ENCODE peak calls at places on chromosomes 12 and 14, in five cellular contexts. One of them, this sample, is unnamed. For H3K4me1, the result is how much of the 10 kb centered on the place peaks cover.

GRCh38 chr12:47280543-47281330 is 201.0 kb upstream of the AMIGO2 start:
- DNase-seq in transverse colon: no peak
- DNase-seq in ovary: no peak
- DNase-seq in heart left ventricle: no peak
- DNase-seq in IMR-90: no peak
- DNase-seq in this sample: no peak

GRCh38 chr12:66290716-66291200 is 11.5 kb upstream of the HELB start:
- DNase-seq in IMR-90: no peak
- DNase-seq in transverse colon: no peak
- DNase-seq in heart left ventricle: no peak
- DNase-seq in ovary: no peak
- DNase-seq in this sample: no peak

GRCh38 chr12:54004841-54005530 is 3.8 kb upstream of the HOXC8 start:
- DNase-seq in heart left ventricle: no peak
- DNase-seq in ovary: no peak
- DNase-seq in transverse colon: no peak
- DNase-seq in IMR-90: no peak
- DNase-seq in this sample: no peak

GRCh38 chr12:53174881-53175491 is 5.5 kb upstream of the ZNF740 start:
- DNase-seq in heart left ventricle: no peak
- DNase-seq in transverse colon: no peak
- DNase-seq in IMR-90: peak
- DNase-seq in ovary: no peak
- DNase-seq in this sample: peak

GRCh38 chr14:93008381-93008780 is 85.4 kb downstream of the CHGA start:
- DNase-seq in transverse colon: no peak
- DNase-seq in ovary: no peak
- DNase-seq in heart left ventricle: no peak
- DNase-seq in IMR-90: peak
- DNase-seq in this sample: no peak

GRCh38 chr12:132053338-132054330 is 90.5 kb downstream of the DDX51 start:
- DNase-seq in ovary: no peak
- DNase-seq in IMR-90: no peak
- DNase-seq in heart left ventricle: no peak
- DNase-seq in transverse colon: no peak
- DNase-seq in this sample: no peak

GRCh38 chr14:105797546-105797945 is 271.2 kb downstream of the TMEM121 start:
- DNase-seq in IMR-90: no peak
- DNase-seq in ovary: no peak
- DNase-seq in heart left ventricle: no peak
- DNase-seq in transverse colon: no peak
- DNase-seq in this sample: no peak

GRCh38 chr12:63276537-63277365 is 125.8 kb upstream of the AVPR1A start:
- DNase-seq in heart left ventricle: no peak
- DNase-seq in transverse colon: no peak
- DNase-seq in ovary: no peak
- DNase-seq in IMR-90: peak
- DNase-seq in this sample: no peak

GRCh38 chr12:50400638-50401382 is at the start of gene LARP4:
- DNase-seq in IMR-90: peak
- DNase-seq in transverse colon: peak
- DNase-seq in ovary: peak
- DNase-seq in heart left ventricle: peak
- DNase-seq in this sample: peak

GRCh38 chr12:2895511-2895910 is 4.8 kb downstream of the TULP3 start:
- DNase-seq in IMR-90: no peak
- DNase-seq in heart left ventricle: no peak
- DNase-seq in ovary: no peak
- DNase-seq in transverse colon: no peak
- DNase-seq in this sample: no peak

GRCh38 chr14:103504991-103505565 is 17.6 kb downstream of the CKB start:
- DNase-seq in ovary: peak
- DNase-seq in transverse colon: no peak
- DNase-seq in heart left ventricle: no peak
- DNase-seq in IMR-90: no peak
- DNase-seq in this sample: no peak

GRCh38 chr12:13465641-13466040 is 269.1 kb downstream of the EMP1 start:
- DNase-seq in heart left ventricle: peak
- DNase-seq in transverse colon: no peak
- DNase-seq in ovary: no peak
- DNase-seq in IMR-90: no peak
- DNase-seq in this sample: no peak

GRCh38 chr14:38207830-38208815 is at the start of gene SSTR1:
- DNase-seq in IMR-90: no peak
- DNase-seq in transverse colon: peak
- DNase-seq in ovary: no peak
- DNase-seq in heart left ventricle: no peak
- DNase-seq in this sample: no peak

GRCh38 chr12:117034249-117034648 is 65.0 kb downstream of the TESC start:
- DNase-seq in transverse colon: no peak
- DNase-seq in heart left ventricle: no peak
- DNase-seq in IMR-90: no peak
- DNase-seq in ovary: no peak
- DNase-seq in this sample: no peak

GRCh38 chr12:5200276-5201087 is 156.8 kb downstream of the KCNA5 start:
- DNase-seq in heart left ventricle: peak
- DNase-seq in IMR-90: peak
- DNase-seq in ovary: no peak
- DNase-seq in transverse colon: peak
- DNase-seq in this sample: peak

GRCh38 chr14:53458368-53458814 is 305.3 kb upstream of the DDHD1 start:
- DNase-seq in transverse colon: no peak
- DNase-seq in ovary: no peak
- DNase-seq in IMR-90: peak
- DNase-seq in heart left ventricle: no peak
- DNase-seq in this sample: no peak

GRCh38 chr12:94141892-94142291 is 6.5 kb upstream of the PLXNC1 start:
- DNase-seq in heart left ventricle: no peak
- DNase-seq in transverse colon: no peak
- DNase-seq in ovary: no peak
- DNase-seq in IMR-90: no peak
- DNase-seq in this sample: no peak

GRCh38 chr12:130953783-130954543 is at the start of gene ADGRD1:
- DNase-seq in ovary: peak
- DNase-seq in IMR-90: peak
- DNase-seq in heart left ventricle: peak
- DNase-seq in transverse colon: peak
- DNase-seq in this sample: no peak

GRCh38 chr14:77053046-77053841 is 24.7 kb upstream of the IRF2BPL start:
- DNase-seq in ovary: peak
- DNase-seq in transverse colon: peak
- DNase-seq in heart left ventricle: peak
- DNase-seq in IMR-90: peak
- DNase-seq in this sample: peak

GRCh38 chr14:100810861-100811461 is 15.0 kb upstream of the MEG3 start:
- DNase-seq in IMR-90: no peak
- DNase-seq in ovary: no peak
- DNase-seq in transverse colon: no peak
- DNase-seq in heart left ventricle: no peak
- DNase-seq in this sample: no peak

DNA sequence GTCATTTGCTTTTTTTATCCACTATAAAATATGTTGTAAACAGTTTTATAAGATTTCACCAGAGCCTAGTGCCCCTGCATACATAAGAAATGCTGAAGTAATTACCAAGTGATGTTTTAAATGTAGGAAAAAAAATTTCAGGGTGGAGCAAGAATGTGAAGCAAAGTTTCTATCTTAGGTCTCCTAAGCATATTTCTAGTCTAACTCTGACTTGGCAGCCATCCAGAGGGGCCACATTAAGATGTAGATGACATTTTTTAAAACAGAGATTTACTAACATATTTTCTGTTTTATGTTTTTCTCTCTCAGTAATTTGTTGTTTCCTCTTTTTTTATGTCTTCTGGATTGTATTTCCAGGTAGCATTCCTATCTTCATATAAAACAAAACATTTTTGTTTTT is 15.8 kb upstream of the KRAS start:
- DNase-seq in IMR-90: peak
- DNase-seq in ovary: no peak
- DNase-seq in heart left ventricle: no peak
- DNase-seq in transverse colon: no peak
- DNase-seq in this sample: no peak
- H3K4me1 ChIP-seq in IMR-90: under half
- H3K4me1 ChIP-seq in ovary: under half
- H3K4me1 ChIP-seq in heart left ventricle: under half
- H3K4me1 ChIP-seq in transverse colon: under half
- H3K4me1 ChIP-seq in this sample: under half

GRCh38 chr12:104490221-104490620 is 33.5 kb downstream of the CHST11 start:
- DNase-seq in heart left ventricle: no peak
- DNase-seq in ovary: no peak
- DNase-seq in IMR-90: no peak
- DNase-seq in transverse colon: no peak
- DNase-seq in this sample: no peak

GRCh38 chr12:104486416-104486815 is 29.7 kb downstream of the CHST11 start:
- DNase-seq in ovary: no peak
- DNase-seq in IMR-90: no peak
- DNase-seq in transverse colon: no peak
- DNase-seq in heart left ventricle: no peak
- DNase-seq in this sample: no peak

GRCh38 chr12:104486943-104487819 is 30.4 kb downstream of the CHST11 start:
- DNase-seq in IMR-90: no peak
- DNase-seq in heart left ventricle: no peak
- DNase-seq in ovary: no peak
- DNase-seq in transverse colon: no peak
- DNase-seq in this sample: no peak

GRCh38 chr12:104490850-104491249 is 34.1 kb downstream of the CHST11 start:
- DNase-seq in transverse colon: no peak
- DNase-seq in heart left ventricle: no peak
- DNase-seq in ovary: no peak
- DNase-seq in IMR-90: no peak
- DNase-seq in this sample: no peak

GRCh38 chr12:104488383-104488782 is 31.6 kb downstream of the CHST11 start:
- DNase-seq in heart left ventricle: no peak
- DNase-seq in transverse colon: no peak
- DNase-seq in ovary: no peak
- DNase-seq in IMR-90: no peak
- DNase-seq in this sample: no peak
- TF ChIP-seq POLR2A in heart left ventricle: no peak
- TF ChIP-seq POLR2A in transverse colon: no peak
- TF ChIP-seq POLR2A in ovary: no peak
- TF ChIP-seq POLR2A in IMR-90: no peak
- TF ChIP-seq POLR2A in this sample: no peak

GRCh38 chr12:52037248-52037861 is 13.9 kb upstream of the NR4A1 start:
- DNase-seq in ovary: peak
- DNase-seq in heart left ventricle: peak
- DNase-seq in transverse colon: peak
- DNase-seq in IMR-90: peak
- DNase-seq in this sample: no peak
- H3K27ac ChIP-seq in ovary: peak
- H3K27ac ChIP-seq in heart left ventricle: peak
- H3K27ac ChIP-seq in transverse colon: peak
- H3K27ac ChIP-seq in IMR-90: peak
- H3K27ac ChIP-seq in this sample: peak

GRCh38 chr12:124682425-124683329 is 115.3 kb upstream of the NCOR2 start:
- DNase-seq in transverse colon: no peak
- DNase-seq in heart left ventricle: no peak
- DNase-seq in IMR-90: no peak
- DNase-seq in ovary: no peak
- DNase-seq in this sample: no peak
- H3K4me1 ChIP-seq in transverse colon: under half
- H3K4me1 ChIP-seq in heart left ventricle: half or more
- H3K4me1 ChIP-seq in IMR-90: under half
- H3K4me1 ChIP-seq in ovary: under half
- H3K4me1 ChIP-seq in this sample: under half

GRCh38 chr12:56266634-56267442 is at the start of gene COQ10A:
- DNase-seq in heart left ventricle: peak
- DNase-seq in IMR-90: peak
- DNase-seq in ovary: peak
- DNase-seq in transverse colon: peak
- DNase-seq in this sample: peak
- TF ChIP-seq POLR2A in heart left ventricle: peak
- TF ChIP-seq POLR2A in IMR-90: peak
- TF ChIP-seq POLR2A in ovary: peak
- TF ChIP-seq POLR2A in transverse colon: peak
- TF ChIP-seq POLR2A in this sample: peak

GRCh38 chr14:24284501-24285035 is 13.2 kb upstream of the RABGGTA start:
- DNase-seq in IMR-90: no peak
- DNase-seq in ovary: no peak
- DNase-seq in heart left ventricle: no peak
- DNase-seq in transverse colon: no peak
- DNase-seq in this sample: no peak
- H3K27ac ChIP-seq in IMR-90: no peak
- H3K27ac ChIP-seq in ovary: no peak
- H3K27ac ChIP-seq in heart left ventricle: no peak
- H3K27ac ChIP-seq in transverse colon: no peak
- H3K27ac ChIP-seq in this sample: no peak

GRCh38 chr14:64213079-64213478 is 81.1 kb downstream of the ESR2 start:
- DNase-seq in IMR-90: peak
- DNase-seq in ovary: no peak
- DNase-seq in heart left ventricle: no peak
- DNase-seq in transverse colon: no peak
- DNase-seq in this sample: no peak
- H3K4me1 ChIP-seq in IMR-90: under half
- H3K4me1 ChIP-seq in ovary: under half
- H3K4me1 ChIP-seq in heart left ventricle: under half
- H3K4me1 ChIP-seq in transverse colon: under half
- H3K4me1 ChIP-seq in this sample: under half

GRCh38 chr12:104303538-104304151 is at the start of gene EID3:
- DNase-seq in transverse colon: peak
- DNase-seq in ovary: peak
- DNase-seq in heart left ventricle: peak
- DNase-seq in IMR-90: peak
- DNase-seq in this sample: peak
- TF ChIP-seq POLR2A in transverse colon: peak
- TF ChIP-seq POLR2A in ovary: no peak
- TF ChIP-seq POLR2A in heart left ventricle: no peak
- TF ChIP-seq POLR2A in IMR-90: peak
- TF ChIP-seq POLR2A in this sample: peak

This sample was measured in prostate gland.